ENCODE peak calls at places on chromosome 16, in ten cellular contexts. N is endothelial cell; D is naive thymus-derived CD4-positive, alpha-beta T cell; R is transverse colon; O is activated CD8-positive, alpha-beta T cell treated with anti-CD3 and anti-CD28 coated beads, Interleukin-2, amount 10 ng/mL, durations not matched to agents 7 days and 5 days; W is CD4-positive, alpha-beta T cell; Q is left ventricle myocardium inferior; Z is CD4-positive, alpha-beta memory T cell; K is BE2C; E is cardiac fibroblast. S is an unnamed sample.

GRCh38 chr16:88466175-88466862 is 13.2 kb downstream of the ZFPM1 start:
- DNase-seq in N (no peak), D (no peak), R (no peak), O (peak), W (no peak), Q (no peak), Z (no peak), K (no peak), E (no peak), S (no peak)

GRCh38 chr16:88769617-88770458 is 15.2 kb downstream of the PIEZO1 start:
- DNase-seq in N (peak), D (no peak), R (peak), O (peak), W (no peak), Q (no peak), Z (no peak), K (peak), E (no peak), S (peak)

GRCh38 chr16:59192551-59193199 is 458.6 kb upstream of the GOT2 start:
- DNase-seq in N (peak), D (no peak), R (no peak), O (peak), W (peak), Q (no peak), Z (no peak), K (peak), E (no peak), S (peak)

GRCh38 chr16:53123753-53124152 is 69.0 kb downstream of the CHD9 start:
- DNase-seq in N (no peak), D (no peak), R (no peak), O (no peak), W (no peak), Q (no peak), Z (no peak), K (no peak), E (peak), S (no peak)

GRCh38 chr16:82801361-82801760 is 174.6 kb downstream of the CDH13 start:
- DNase-seq in N (no peak), D (no peak), R (no peak), O (no peak), W (no peak), Q (no peak), Z (no peak), K (no peak), E (no peak), S (no peak)

GRCh38 chr16:2839650-2840450 is 9.7 kb downstream of the ZG16B start:
- DNase-seq in N (no peak), D (no peak), R (no peak), O (no peak), W (no peak), Q (peak), Z (no peak), K (no peak), E (no peak), S (no peak)

GRCh38 chr16:23423496-23424049 is 29.4 kb downstream of the COG7 start:
- DNase-seq in N (no peak), D (no peak), R (peak), O (no peak), W (no peak), Q (peak), Z (no peak), K (peak), E (peak), S (no peak)

GRCh38 chr16:66947302-66948033 is 12.2 kb downstream of the CES2 start:
- DNase-seq in N (peak), D (peak), R (peak), O (peak), W (peak), Q (peak), Z (peak), K (peak), E (peak), S (peak)

GRCh38 chr16:81668243-81669097 is 110.6 kb upstream of the PLCG2 start:
- DNase-seq in N (no peak), D (no peak), R (no peak), O (no peak), W (no peak), Q (no peak), Z (no peak), K (no peak), E (no peak), S (no peak)

GRCh38 chr16:88383401-88384221 is 852 bp downstream of the ZNF469 start:
- DNase-seq in N (no peak), D (no peak), R (no peak), O (no peak), W (no peak), Q (peak), Z (no peak), K (peak), E (peak), S (peak)

GRCh38 chr16:68116256-68116853 is 31.2 kb downstream of the NFATC3 start:
- DNase-seq in N (no peak), D (peak), R (no peak), O (no peak), W (no peak), Q (no peak), Z (peak), K (no peak), E (peak), S (peak)

GRCh38 chr16:11420895-11421294 is 75.6 kb downstream of the RMI2 start:
- DNase-seq in N (no peak), D (no peak), R (no peak), O (no peak), W (no peak), Q (no peak), Z (no peak), K (no peak), E (no peak), S (no peak)

GRCh38 chr16:8914098-8914497 is 31.9 kb downstream of the LITAFD start:
- DNase-seq in N (no peak), D (no peak), R (no peak), O (no peak), W (no peak), Q (no peak), Z (no peak), K (no peak), E (no peak), S (no peak)

GRCh38 chr16:760498-761343 is at the start of gene MSLN:
- DNase-seq in N (no peak), D (no peak), R (no peak), O (no peak), W (no peak), Q (no peak), Z (no peak), K (no peak), E (peak), S (no peak)

GRCh38 chr16:6643083-6643686 is 689.5 kb upstream of the RBFOX1 start:
- DNase-seq in N (peak), D (peak), R (peak), O (peak), W (peak), Q (no peak), Z (peak), K (peak), E (peak), S (peak)

GRCh38 chr16:72404299-72404698 is 232.3 kb upstream of the PMFBP1 start:
- DNase-seq in N (no peak), D (no peak), R (no peak), O (no peak), W (no peak), Q (no peak), Z (no peak), K (no peak), E (no peak), S (no peak)

GRCh38 chr16:69428652-69429051 is 4.2 kb downstream of the CYB5B start:
- DNase-seq in N (no peak), D (no peak), R (no peak), O (no peak), W (no peak), Q (no peak), Z (no peak), K (no peak), E (no peak), S (no peak)

GRCh38 chr16:83137326-83137770 is 510.6 kb downstream of the CDH13 start:
- DNase-seq in N (no peak), D (no peak), R (peak), O (peak), W (no peak), Q (no peak), Z (peak), K (no peak), E (peak), S (no peak)

GRCh38 chr16:80968386-80969113 is 38.1 kb downstream of the CMC2 start:
- DNase-seq in N (no peak), D (no peak), R (no peak), O (no peak), W (no peak), Q (no peak), Z (no peak), K (no peak), E (no peak), S (no peak)

GRCh38 chr16:54926166-54926838 is 4.4 kb upstream of the IRX5 start:
- DNase-seq in N (no peak), D (no peak), R (no peak), O (no peak), W (no peak), Q (no peak), Z (no peak), K (no peak), E (no peak), S (no peak)

GRCh38 chr16:85610059-85610445 is 3.1 kb upstream of the GSE1 start:
- DNase-seq in N (no peak), D (no peak), R (peak), O (peak), W (no peak), Q (no peak), Z (no peak), K (no peak), E (no peak), S (no peak)

GRCh38 chr16:74199842-74200124 is 96.8 kb upstream of the PSMD7 start:
- DNase-seq in N (no peak), D (no peak), R (no peak), O (no peak), W (no peak), Q (no peak), Z (no peak), K (no peak), E (no peak), S (no peak)

GRCh38 chr16:23225109-23225508 is 42.6 kb downstream of the SCNN1G start:
- DNase-seq in N (no peak), D (no peak), R (no peak), O (no peak), W (no peak), Q (no peak), Z (no peak), K (no peak), E (no peak), S (no peak)

GRCh38 chr16:72664122-72664479 is 383.8 kb downstream of the ZFHX3 start:
- DNase-seq in N (no peak), D (peak), R (no peak), O (no peak), W (no peak), Q (no peak), Z (no peak), K (no peak), E (no peak), S (no peak)

GRCh38 chr16:19384656-19385055 is 33.0 kb upstream of the TMC5 start:
- DNase-seq in N (no peak), D (no peak), R (peak), O (no peak), W (no peak), Q (no peak), Z (no peak), K (no peak), E (no peak), S (no peak)

GRCh38 chr16:14111713-14112538 is 40.8 kb downstream of the MRTFB start:
- DNase-seq in N (no peak), D (peak), R (peak), O (no peak), W (no peak), Q (peak), Z (no peak), K (peak), E (peak), S (no peak)

GRCh38 chr16:12497558-12497957 is 306.1 kb downstream of the CPPED1 start:
- DNase-seq in N (no peak), D (no peak), R (no peak), O (no peak), W (no peak), Q (no peak), Z (no peak), K (no peak), E (no peak), S (no peak)

GRCh38 chr16:75402821-75403475 is 30.4 kb downstream of the CFDP1 start:
- DNase-seq in N (no peak), D (peak), R (no peak), O (no peak), W (no peak), Q (no peak), Z (peak), K (peak), E (peak), S (peak)

GRCh38 chr16:69894675-69895074 is 56.5 kb upstream of the CLEC18A start:
- DNase-seq in N (no peak), D (no peak), R (no peak), O (no peak), W (no peak), Q (no peak), Z (no peak), K (no peak), E (no peak), S (no peak)

GRCh38 chr16:89174877-89175276 is 3.3 kb downstream of the CDH15 start:
- DNase-seq in N (no peak), D (no peak), R (no peak), O (no peak), W (no peak), Q (no peak), Z (no peak), K (no peak), E (peak), S (no peak)

GRCh38 chr16:22322741-22323140 is 25.5 kb downstream of the POLR3E start:
- DNase-seq in N (no peak), D (no peak), R (no peak), O (no peak), W (no peak), Q (no peak), Z (no peak), K (no peak), E (no peak), S (no peak)

GRCh38 chr16:3059041-3059722 is 6.3 kb upstream of the IL32 start:
- DNase-seq in N (peak), D (peak), R (peak), O (peak), W (peak), Q (peak), Z (peak), K (peak), E (peak), S (peak)

GRCh38 chr16:81558444-81559175 is 114.0 kb downstream of the CMIP start:
- DNase-seq in N (peak), D (no peak), R (peak), O (no peak), W (no peak), Q (no peak), Z (no peak), K (no peak), E (no peak), S (no peak)

GRCh38 chr16:77951788-77952187 is 70.6 kb upstream of the CLEC3A start:
- DNase-seq in N (no peak), D (no peak), R (no peak), O (no peak), W (no peak), Q (no peak), Z (no peak), K (no peak), E (no peak), S (peak)

S was measured in D341Med.